ENCODE peak calls at places on chromosome 12, in eight cellular contexts. E is heart left ventricle, Y is MM.1S, X is brain microvascular endothelial cell, P is fibroblast of lung, M is uterus, R is sigmoid colon, N is A549. F is an unnamed sample.
A peak's percentile ranks its signal among the peaks of the same experiment; 100 is the strongest.

GRCh38 chr12:6961278-6961694 is 9.2 kb downstream of the PHB2 start:
- DNase-seq in R (peak; percentile 86), P (peak; percentile 61), N (no peak), X (no peak), Y (peak; percentile 6), E (peak; percentile 56), M (peak; percentile 84), F (no peak)

GRCh38 chr12:92784356-92784755 is 81.6 kb downstream of the PLEKHG7 start:
- DNase-seq in R (no peak), E (no peak), N (no peak), M (no peak), P (peak; percentile 76), Y (no peak), X (no peak), F (peak; percentile 35)

GRCh38 chr12:104358353-104359003 is 54.9 kb downstream of the EID3 start:
- DNase-seq in N (no peak), X (peak; percentile 56), P (no peak), M (peak; percentile 63), Y (peak; percentile 72), R (peak; percentile 78), E (peak; percentile 55), F (peak; percentile 41)

GRCh38 chr12:49956663-49957569 is 4.8 kb upstream of the AQP5 start:
- DNase-seq in E (no peak), R (no peak), N (no peak), X (no peak), M (no peak), P (no peak), Y (no peak), F (no peak)

GRCh38 chr12:128339121-128339520 is 72.2 kb downstream of the TMEM132C start:
- DNase-seq in X (no peak), M (peak; percentile 20), E (no peak), P (no peak), N (no peak), Y (no peak), R (no peak), F (peak; percentile 8)

GRCh38 chr12:6778212-6778570 is 5.9 kb downstream of the LAG3 start:
- DNase-seq in E (peak; percentile 44), R (peak; percentile 91), P (peak; percentile 40), M (no peak), N (no peak), X (no peak), Y (no peak), F (no peak)

GRCh38 chr12:130764475-130765185 is 48.5 kb upstream of the RIMBP2 start:
- DNase-seq in M (no peak), Y (no peak), P (peak; percentile 51), R (peak; percentile 28), E (no peak), N (peak; percentile 26), X (peak; percentile 11), F (peak; percentile 32)

GRCh38 chr12:52975820-52976573 is 27.1 kb downstream of the KRT18 start:
- DNase-seq in P (no peak), R (no peak), X (peak; percentile 17), E (no peak), M (no peak), N (no peak), Y (no peak), F (no peak)

GRCh38 chr12:117985182-117985581 is 16.4 kb upstream of the KSR2 start:
- DNase-seq in N (no peak), X (no peak), E (no peak), R (no peak), P (peak; percentile 9), Y (no peak), M (no peak), F (no peak)

GRCh38 chr12:41188058-41188840 is at the start of gene PDZRN4:
- DNase-seq in Y (no peak), X (no peak), P (no peak), E (no peak), M (no peak), R (peak; percentile 79), N (no peak), F (no peak)

GRCh38 chr12:41185946-41186345 is 2.2 kb upstream of the PDZRN4 start:
- DNase-seq in M (no peak), N (no peak), Y (no peak), P (no peak), X (no peak), E (no peak), R (no peak), F (no peak)

GRCh38 chr12:41190360-41190759 is 2.2 kb downstream of the PDZRN4 start:
- DNase-seq in R (peak; percentile 67), N (peak; percentile 42), E (no peak), P (peak; percentile 20), Y (no peak), X (peak; percentile 34), M (no peak), F (peak; percentile 20)

GRCh38 chr12:41189395-41190251 is 1.5 kb downstream of the PDZRN4 start:
- DNase-seq in P (no peak), R (peak; percentile 89), N (no peak), X (no peak), E (no peak), Y (no peak), M (no peak), F (peak; percentile 6)

GRCh38 chr12:41188841-41189394 is 798 bp downstream of the PDZRN4 start:
- DNase-seq in N (no peak), Y (no peak), P (no peak), M (no peak), R (no peak), X (no peak), E (no peak), F (no peak)
- H3K4me3 ChIP-seq in N (peak overlapping the region; percentile 41), Y (peak overlapping the region; percentile 24), P (no peak overlapping the region), M (peak overlapping the region; percentile 43), R (peak overlapping the region; percentile 55), X (no peak overlapping the region), E (no peak overlapping the region), F (no peak overlapping the region)

GRCh38 chr12:389138-390096 is at the start of gene KDM5A:
- DNase-seq in E (peak; percentile 92), X (peak; percentile 88), N (peak; percentile 92), M (peak; percentile 91), P (peak; percentile 96), Y (peak; percentile 93), R (peak; percentile 95), F (peak; percentile 96)
- TF ChIP-seq CTCF in E (peak; percentile 9), X (no peak), N (no peak), M (no peak), P (no peak), Y (no peak), R (peak; percentile 12), F (no peak)

DNA sequence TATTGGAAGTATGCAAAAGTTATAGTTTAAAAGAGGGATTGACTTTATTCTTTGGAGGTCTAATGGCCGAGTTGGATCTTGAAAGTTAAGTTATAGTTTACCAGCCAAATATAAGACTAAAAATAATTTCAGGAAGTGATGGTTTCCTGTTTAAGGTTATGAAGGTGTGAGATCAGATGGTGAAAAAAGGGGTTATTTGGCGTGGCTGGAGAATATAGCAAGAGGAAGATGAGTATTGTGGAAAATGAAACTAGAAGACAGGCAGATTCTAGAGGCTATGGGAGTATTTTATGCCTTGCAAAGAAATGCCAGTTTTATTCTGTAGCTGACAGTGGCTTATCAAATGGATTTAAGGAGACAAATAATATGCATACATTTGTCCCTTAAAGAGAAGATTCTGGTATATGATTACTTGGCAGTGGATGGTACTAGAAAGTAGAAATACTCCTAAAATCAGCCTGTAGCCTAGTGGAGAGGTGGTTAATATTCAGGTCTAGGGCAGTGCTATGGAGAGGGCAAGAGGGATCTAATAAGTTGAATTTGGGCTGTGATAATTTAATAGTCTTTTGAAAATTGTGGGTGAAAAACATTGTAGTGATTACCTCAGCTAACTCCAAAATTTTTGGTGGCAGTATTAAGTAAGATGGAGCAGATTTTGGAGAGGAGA is 1091.8 kb upstream of the ATXN7L3B start:
- DNase-seq in M (no peak), P (no peak), R (no peak), N (no peak), X (no peak), Y (peak; percentile 78), E (no peak), F (no peak)
- H3K4me3 ChIP-seq in M (no peak overlapping the region), P (no peak overlapping the region), R (no peak overlapping the region), N (no peak overlapping the region), X (no peak overlapping the region), Y (peak overlapping the region; percentile 31), E (no peak overlapping the region), F (no peak overlapping the region)

DNA sequence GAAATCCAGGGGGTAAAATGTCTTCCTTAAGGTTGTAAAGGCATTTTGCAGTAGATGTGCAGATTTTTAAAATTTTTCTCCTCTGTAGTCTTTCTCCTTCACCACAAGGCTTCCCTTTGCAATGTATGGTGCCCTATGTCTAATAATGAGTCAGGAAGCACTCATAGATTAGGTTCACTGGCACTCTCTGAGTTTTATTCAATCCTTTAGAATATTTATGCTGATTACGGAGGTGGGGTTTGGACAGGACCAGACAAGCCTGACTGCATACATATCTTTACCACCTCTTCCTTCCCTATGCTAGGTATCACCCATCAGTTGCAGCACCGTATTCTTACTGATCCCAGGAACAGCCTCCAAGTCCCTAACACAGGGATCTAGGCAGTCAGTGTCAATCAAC is 99.5 kb downstream of the NEDD1 start:
- DNase-seq in E (no peak), R (no peak), N (no peak), X (no peak), P (no peak), M (no peak), Y (no peak), F (no peak)
- TF ChIP-seq CTCF in E (no peak), R (no peak), N (no peak), X (no peak), P (no peak), M (no peak), Y (no peak), F (no peak)

DNA sequence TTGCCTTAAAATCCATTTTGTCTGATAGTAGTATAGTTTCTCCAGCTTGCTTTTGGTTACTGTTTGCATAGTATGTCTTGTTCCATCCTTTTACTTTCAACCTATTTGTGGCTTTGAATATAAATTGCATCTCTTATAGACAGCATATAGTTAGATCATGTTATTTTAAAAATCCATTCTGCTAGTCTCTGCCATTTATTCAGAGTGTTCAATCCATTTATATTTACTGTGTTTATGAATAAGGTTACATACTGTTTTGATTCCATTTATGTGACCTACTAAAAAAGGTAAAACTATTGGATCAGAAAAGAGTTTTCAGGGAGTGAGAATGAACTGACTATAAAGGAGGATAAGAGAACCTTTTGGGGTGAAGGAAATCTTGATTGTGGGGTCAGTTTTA is 29.6 kb upstream of the VPS33A start:
- DNase-seq in P (no peak), Y (no peak), R (no peak), M (no peak), X (no peak), N (no peak), E (no peak), F (no peak)
- H3K4me3 ChIP-seq in P (no peak overlapping the region), Y (no peak overlapping the region), R (no peak overlapping the region), M (no peak overlapping the region), X (no peak overlapping the region), N (no peak overlapping the region), E (no peak overlapping the region), F (no peak overlapping the region)

GRCh38 chr12:113128802-113129663 is 6.5 kb downstream of the RASAL1 start:
- DNase-seq in E (no peak), N (no peak), M (no peak), Y (no peak), X (no peak), P (no peak), R (no peak), F (no peak)

GRCh38 chr12:113133036-113133435 is 2.5 kb downstream of the RASAL1 start:
- DNase-seq in N (no peak), E (no peak), X (no peak), P (no peak), M (no peak), R (no peak), Y (no peak), F (no peak)

GRCh38 chr12:113129664-113130456 is 5.7 kb downstream of the RASAL1 start:
- DNase-seq in Y (no peak), P (no peak), R (no peak), N (no peak), M (no peak), E (no peak), X (no peak), F (no peak)

GRCh38 chr12:113131556-113131955 is 4.0 kb downstream of the RASAL1 start:
- DNase-seq in Y (no peak), M (no peak), E (no peak), P (no peak), X (no peak), N (no peak), R (no peak), F (no peak)

GRCh38 chr12:113130457-113131135 is 5.0 kb downstream of the RASAL1 start:
- DNase-seq in P (no peak), Y (no peak), E (no peak), M (no peak), X (no peak), R (no peak), N (no peak), F (no peak)
- TF ChIP-seq CTCF in P (no peak), Y (no peak), E (no peak), M (no peak), X (peak; percentile 50), R (no peak), N (peak; percentile 40), F (peak; percentile 13)

F was measured in astrocyte of the spinal cord.